ENCODE peak calls at places on chromosomes 5 and 9, in eight cellular contexts. K is GM12891; P is T follicular helper cell; D is activated naive CD4-positive, alpha-beta T cell; I is GM12878; C is AG08395; T is germinal center; N is upper lobe of right lung. G is an unnamed sample.
A peak's percentile ranks its signal among the peaks of the same experiment; 100 is the strongest.

GRCh38 chr5:38234737-38235136 is 23.6 kb upstream of the EGFLAM start:
- DNase-seq in P (no peak), C (no peak), K (no peak), N (no peak), D (no peak), T (no peak), I (no peak), G (no peak)

GRCh38 chr5:138463335-138464017 is 1.8 kb upstream of the EGR1 start:
- DNase-seq in K (no peak), P (no peak), I (no peak), C (no peak), D (no peak), N (no peak), T (no peak), G (peak; percentile 68)

GRCh38 chr5:4514067-4514648 is 626.0 kb upstream of the ADAMTS16 start:
- DNase-seq in C (no peak), K (no peak), P (no peak), D (no peak), I (no peak), N (no peak), T (no peak), G (no peak)

GRCh38 chr5:95617057-95617456 is 2.8 kb upstream of the GPR150 start:
- DNase-seq in T (no peak), I (peak; percentile 73), P (no peak), K (no peak), C (no peak), N (no peak), D (no peak), G (no peak)

GRCh38 chr5:54449923-54450322 is 5.6 kb upstream of the HSPB3 start:
- DNase-seq in T (no peak), D (no peak), C (no peak), P (no peak), N (no peak), I (no peak), K (no peak), G (no peak)

GRCh38 chr5:170377027-170377426 is 12.1 kb downstream of the KCNMB1 start:
- DNase-seq in C (no peak), D (no peak), I (no peak), K (no peak), P (no peak), T (no peak), N (no peak), G (no peak)

GRCh38 chr9:8816361-8816760 is 1016.8 kb upstream of the DMAC1 start:
- DNase-seq in N (no peak), P (no peak), D (no peak), K (no peak), I (no peak), T (no peak), C (no peak), G (no peak)

GRCh38 chr9:16637218-16637617 is 233.3 kb downstream of the BNC2 start:
- DNase-seq in T (no peak), D (no peak), K (no peak), I (no peak), N (no peak), P (no peak), C (no peak), G (no peak)

GRCh38 chr9:135729480-135729879 is 27.5 kb downstream of the KCNT1 start:
- DNase-seq in N (no peak), K (no peak), I (no peak), T (no peak), C (no peak), D (no peak), P (no peak), G (no peak)

GRCh38 chr9:13163287-13163686 is 116.2 kb downstream of the MPDZ start:
- DNase-seq in I (no peak), D (no peak), K (no peak), C (no peak), P (no peak), T (no peak), N (no peak), G (no peak)

GRCh38 chr5:150079655-150080461 is 6.5 kb downstream of the CSF1R start:
- DNase-seq in I (no peak), K (no peak), D (no peak), P (no peak), C (no peak), N (peak; percentile 62), T (no peak), G (no peak)

GRCh38 chr5:57303985-57304384 is 130.1 kb downstream of the GPBP1 start:
- DNase-seq in K (no peak), T (no peak), N (no peak), I (no peak), D (no peak), C (no peak), P (no peak), G (no peak)